ENCODE peak calls at places on chromosomes 1 and 21, in four cellular contexts. I is Panc1, Y is endothelial cell of umbilical vein, H is lower leg skin. L is an unnamed sample.

GRCh38 chr1:171718216-171718615 is 23.6 kb downstream of the VAMP4 start:
- DNase-seq in I (no peak), Y (no peak), H (no peak), L (peak; percentile 45)

GRCh38 chr1:221040074-221040473 is 160.8 kb downstream of the HLX start:
- DNase-seq in I (no peak), Y (no peak), H (no peak), L (no peak)

GRCh38 chr1:229275005-229275404 is 4.1 kb downstream of the RAB4A start:
- DNase-seq in I (no peak), Y (no peak), H (no peak), L (no peak)

GRCh38 chr1:23793018-23793781 is 2.3 kb downstream of the LYPLA2 start:
- DNase-seq in I (no peak), Y (no peak), H (no peak), L (peak; percentile 35)

GRCh38 chr1:8595919-8596318 is 221.5 kb downstream of the RERE start:
- DNase-seq in I (no peak), Y (no peak), H (no peak), L (no peak)

GRCh38 chr1:2606806-2607680 is 20.5 kb downstream of the PRXL2B start:
- DNase-seq in I (no peak), Y (no peak), H (no peak), L (no peak)

GRCh38 chr1:99763956-99764355 is 2.5 kb downstream of the FRRS1 start:
- DNase-seq in I (no peak), Y (no peak), H (no peak), L (peak; percentile 26)

GRCh38 chr1:56056438-56057312 is 522.7 kb downstream of the PLPP3 start:
- DNase-seq in I (no peak), Y (peak; percentile 43), H (no peak), L (peak; percentile 67)

GRCh38 chr1:31064115-31064514 is 1.4 kb downstream of the PUM1 start:
- DNase-seq in I (no peak), Y (peak; percentile 48), H (no peak), L (peak; percentile 20)

GRCh38 chr1:84086189-84086588 is 57.9 kb upstream of the PRKACB start:
- DNase-seq in I (no peak), Y (no peak), H (no peak), L (no peak)

GRCh38 chr1:33634806-33635205 is 162.4 kb downstream of the ZSCAN20 start:
- DNase-seq in I (no peak), Y (peak; percentile 12), H (no peak), L (peak; percentile 31)

GRCh38 chr1:226646026-226646869 is 92.8 kb downstream of the ITPKB start:
- DNase-seq in I (no peak), Y (no peak), H (no peak), L (no peak)

GRCh38 chr1:28035420-28035819 is 53.0 kb downstream of the EYA3 start:
- DNase-seq in I (no peak), Y (no peak), H (no peak), L (no peak)

GRCh38 chr1:156471496-156472490 is 28.8 kb downstream of the MEF2D start:
- DNase-seq in I (no peak), Y (no peak), H (no peak), L (peak; percentile 67)

GRCh38 chr1:119966020-119966419 is 69.7 kb upstream of the ADAM30 start:
- DNase-seq in I (no peak), Y (no peak), H (no peak), L (peak; percentile 45)

GRCh38 chr1:205528887-205529825 is 24.7 kb downstream of the CDK18 start:
- DNase-seq in I (no peak), Y (peak; percentile 58), H (peak; percentile 70), L (peak; percentile 56)

GRCh38 chr1:220956861-220957605 is 77.8 kb downstream of the HLX start:
- DNase-seq in I (no peak), Y (no peak), H (peak; percentile 43), L (peak; percentile 90)

GRCh38 chr1:172398193-172398592 is 22.3 kb upstream of the C1orf105 start:
- DNase-seq in I (no peak), Y (no peak), H (no peak), L (peak; percentile 60)

GRCh38 chr1:26069941-26070807 is 2.7 kb upstream of the TRIM63 start:
- DNase-seq in I (no peak), Y (no peak), H (no peak), L (no peak)

GRCh38 chr1:39132505-39133339 is 71.8 kb upstream of the MACF1 start:
- DNase-seq in I (no peak), Y (peak; percentile 97), H (peak; percentile 68), L (peak; percentile 51)

GRCh38 chr1:186234976-186235686 is 139.9 kb downstream of the TPR start:
- DNase-seq in I (no peak), Y (no peak), H (no peak), L (peak; percentile 27)

GRCh38 chr1:91757760-91758545 is 128.0 kb downstream of the TGFBR3 start:
- DNase-seq in I (no peak), Y (no peak), H (peak; percentile 65), L (peak; percentile 35)

GRCh38 chr1:29056256-29056655 is 67.4 kb downstream of the TMEM200B start:
- DNase-seq in I (no peak), Y (no peak), H (no peak), L (no peak)

GRCh38 chr1:26913754-26914619 is at the start of gene NR0B2:
- DNase-seq in I (no peak), Y (peak; percentile 12), H (no peak), L (no peak)

GRCh38 chr1:176073524-176074157 is 133.4 kb downstream of the COP1 start:
- DNase-seq in I (peak; percentile 33), Y (peak; percentile 78), H (peak; percentile 51), L (peak; percentile 83)

GRCh38 chr21:45264146-45264918 is 23.4 kb downstream of the POFUT2 start:
- DNase-seq in I (no peak), Y (no peak), H (no peak), L (no peak)

GRCh38 chr21:25568230-25568629 is 39.1 kb downstream of the MRPL39 start:
- DNase-seq in I (no peak), Y (peak; percentile 86), H (no peak), L (peak; percentile 67)

GRCh38 chr1:172917972-172918371 is 132.8 kb downstream of the TNFSF18 start:
- DNase-seq in I (peak; percentile 85), Y (peak; percentile 96), H (no peak), L (peak; percentile 96)

GRCh38 chr1:179767177-179767581 is 24.1 kb downstream of the FAM163A start:
- DNase-seq in I (no peak), Y (no peak), H (no peak), L (no peak)

GRCh38 chr1:22702255-22702654 is 8.4 kb upstream of the EPHB2 start:
- DNase-seq in I (no peak), Y (no peak), H (no peak), L (no peak)

GRCh38 chr21:34704119-34704518 is 35.3 kb downstream of the CLIC6 start:
- DNase-seq in I (no peak), Y (no peak), H (peak; percentile 40), L (peak; percentile 64)

GRCh38 chr1:156858959-156859522 is at the start of gene INSRR:
- DNase-seq in I (no peak), Y (no peak), H (no peak), L (no peak)

GRCh38 chr1:226355679-226356583 is 47.0 kb upstream of the LIN9 start:
- DNase-seq in I (no peak), Y (no peak), H (no peak), L (no peak)

GRCh38 chr1:82848043-82848442 is 1047.3 kb downstream of the ADGRL2 start:
- DNase-seq in I (no peak), Y (no peak), H (no peak), L (no peak)

GRCh38 chr1:226631229-226632000 is 82.9 kb downstream of the STUM start:
- DNase-seq in I (no peak), Y (no peak), H (no peak), L (no peak)

GRCh38 chr1:21266119-21266774 is 24.0 kb downstream of the ECE1 start:
- DNase-seq in I (no peak), Y (peak; percentile 39), H (no peak), L (no peak)

DNA sequence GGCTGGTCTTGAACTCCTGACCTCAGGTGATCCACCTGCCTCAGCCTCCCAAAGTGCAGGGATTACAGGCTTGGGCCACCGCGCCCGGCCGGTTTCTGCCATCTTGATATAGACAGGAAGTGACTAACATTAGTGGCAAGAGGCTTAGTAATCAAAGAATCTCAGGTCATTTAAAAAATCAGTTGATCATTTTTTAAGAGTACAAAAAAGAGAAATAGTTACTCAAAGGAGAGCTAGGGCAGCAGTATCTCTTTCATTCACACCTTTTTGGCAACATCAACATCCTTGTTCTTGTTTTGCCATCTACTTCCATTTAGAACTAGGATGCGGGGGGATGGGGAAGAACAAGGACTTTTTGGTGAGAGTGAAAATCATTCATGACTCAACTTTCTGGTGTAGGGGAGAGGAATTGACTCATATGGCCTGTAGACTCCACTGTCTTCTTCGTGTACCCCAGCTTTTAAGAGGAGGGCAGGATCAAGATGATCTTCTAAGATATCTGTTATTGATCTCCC is 8.8 kb downstream of the FCRLB start:
- DNase-seq in I (no peak), Y (peak; percentile 39), H (no peak), L (peak; percentile 45)
- H3K4me3 ChIP-seq in I (no peak overlapping the region), Y (no peak overlapping the region), H (no peak overlapping the region), L (no peak overlapping the region)

DNA sequence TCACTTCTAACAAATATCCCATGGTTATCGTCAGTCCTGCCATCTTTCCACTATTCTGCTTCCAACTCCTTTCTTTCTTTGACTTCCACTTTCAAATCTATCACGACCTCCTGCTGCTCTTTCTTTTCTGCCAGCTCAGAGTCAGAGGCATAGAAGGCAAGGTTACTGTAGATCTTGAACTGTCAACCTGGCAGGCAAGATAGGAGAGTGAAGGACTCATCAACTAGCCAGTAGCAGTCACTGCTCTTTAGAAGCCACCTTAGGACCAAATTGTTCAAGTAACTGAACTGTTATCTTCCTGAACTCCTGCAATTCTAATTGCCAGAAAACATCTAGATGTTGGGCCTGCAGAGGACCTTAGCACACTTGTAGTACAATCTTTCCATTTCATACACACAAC is 13.1 kb upstream of the FCER1A start:
- DNase-seq in I (no peak), Y (no peak), H (no peak), L (no peak)
- TF ChIP-seq CTCF in I (no peak), Y (no peak), H (no peak), L (no peak)

DNA sequence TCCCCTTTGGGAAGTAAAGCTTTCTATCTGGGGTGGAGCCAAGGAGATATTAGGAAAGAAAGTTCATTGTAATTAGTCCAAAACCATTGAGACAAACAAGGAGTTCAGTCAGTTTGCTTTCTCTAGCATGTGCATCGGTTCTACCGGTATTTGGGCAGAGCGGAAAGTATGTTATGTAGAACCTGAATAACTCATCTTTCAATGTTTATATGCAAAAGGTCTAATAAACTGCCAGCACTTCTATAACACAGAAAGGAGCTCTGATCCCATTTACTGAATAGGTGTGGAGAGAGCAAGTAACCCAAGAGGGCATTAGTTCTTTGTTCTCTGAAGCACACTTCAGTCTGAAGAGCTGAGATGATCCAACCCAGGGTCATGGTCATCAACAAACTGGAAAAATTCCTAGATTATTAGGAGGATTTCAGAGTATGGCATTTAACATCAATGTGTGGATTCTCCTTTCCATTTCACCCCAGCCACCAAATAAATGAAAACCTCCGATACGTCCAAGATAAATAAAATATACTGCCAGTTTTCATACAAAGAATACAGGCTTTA is 3.6 kb downstream of the TGFB2 start:
- DNase-seq in I (no peak), Y (peak; percentile 66), H (no peak), L (no peak)
- H3K4me3 ChIP-seq in I (peak overlapping the region; percentile 98), Y (no peak overlapping the region), H (no peak overlapping the region), L (peak overlapping the region; percentile 82)

GRCh38 chr21:26964379-26964778 is 2.5 kb downstream of the ADAMTS5 start:
- DNase-seq in I (no peak), Y (no peak), H (peak; percentile 68), L (peak; percentile 91)

GRCh38 chr21:26965567-26966359 is 1.1 kb downstream of the ADAMTS5 start:
- DNase-seq in I (no peak), Y (no peak), H (no peak), L (peak; percentile 46)

GRCh38 chr21:26966978-26967913 is at the start of gene ADAMTS5:
- DNase-seq in I (no peak), Y (peak; percentile 15), H (peak; percentile 54), L (peak; percentile 83)

GRCh38 chr21:26965091-26965566 is 1.8 kb downstream of the ADAMTS5 start:
- DNase-seq in I (no peak), Y (no peak), H (no peak), L (no peak)

GRCh38 chr21:26966360-26966977 is 419 bp downstream of the ADAMTS5 start:
- DNase-seq in I (no peak), Y (no peak), H (peak; percentile 33), L (peak; percentile 28)
- TF ChIP-seq CTCF in I (no peak), Y (no peak), H (no peak), L (no peak)